ENCODE peak calls at places on chromosomes 4 and X, in seven cellular contexts. One of them, this sample, is unnamed.

GRCh38 chrX:12076046-12076445 is 62.2 kb upstream of the FRMPD4 start:
- DNase-seq in mucosa of gallbladder: no peak
- DNase-seq in activated T-helper 1 cell treated with anti-CD3 and anti-CD28 coated beads, Interleukin-12 subunit alpha, Interleukin-12 subunit beta, Interleukin-2, Interleukin-4 antibody, amounts not matched to agents 30 ng/mL and 10 ng/mL and 1 ng/mL, durations not matched to agents 14 hours and 24 hours and 36 hours: no peak
- DNase-seq in GM06990: no peak
- DNase-seq in colonic mucosa: no peak
- DNase-seq in fibroblast of lung: peak
- DNase-seq in OCI-LY7: no peak
- DNase-seq in this sample: no peak

GRCh38 chr4:169723207-169723606 is 34.5 kb downstream of the HPF1 start:
- DNase-seq in mucosa of gallbladder: no peak
- DNase-seq in fibroblast of lung: no peak
- DNase-seq in GM06990: no peak
- DNase-seq in colonic mucosa: no peak
- DNase-seq in activated T-helper 1 cell treated with anti-CD3 and anti-CD28 coated beads, Interleukin-12 subunit alpha, Interleukin-12 subunit beta, Interleukin-2, Interleukin-4 antibody, amounts not matched to agents 30 ng/mL and 10 ng/mL and 1 ng/mL, durations not matched to agents 14 hours and 24 hours and 36 hours: no peak
- DNase-seq in OCI-LY7: peak
- DNase-seq in this sample: no peak

GRCh38 chrX:67718926-67719325 is 175.1 kb downstream of the AR start:
- DNase-seq in fibroblast of lung: no peak
- DNase-seq in colonic mucosa: no peak
- DNase-seq in mucosa of gallbladder: no peak
- DNase-seq in activated T-helper 1 cell treated with anti-CD3 and anti-CD28 coated beads, Interleukin-12 subunit alpha, Interleukin-12 subunit beta, Interleukin-2, Interleukin-4 antibody, amounts not matched to agents 30 ng/mL and 10 ng/mL and 1 ng/mL, durations not matched to agents 14 hours and 24 hours and 36 hours: no peak
- DNase-seq in GM06990: no peak
- DNase-seq in OCI-LY7: no peak
- DNase-seq in this sample: no peak

GRCh38 chrX:119505945-119506344 is 37.7 kb downstream of the SLC25A5 start:
- DNase-seq in mucosa of gallbladder: peak
- DNase-seq in colonic mucosa: peak
- DNase-seq in activated T-helper 1 cell treated with anti-CD3 and anti-CD28 coated beads, Interleukin-12 subunit alpha, Interleukin-12 subunit beta, Interleukin-2, Interleukin-4 antibody, amounts not matched to agents 30 ng/mL and 10 ng/mL and 1 ng/mL, durations not matched to agents 14 hours and 24 hours and 36 hours: no peak
- DNase-seq in fibroblast of lung: no peak
- DNase-seq in GM06990: no peak
- DNase-seq in OCI-LY7: no peak
- DNase-seq in this sample: no peak

GRCh38 chr4:26263165-26263564 is 57.6 kb upstream of the RBPJ start:
- DNase-seq in GM06990: peak
- DNase-seq in colonic mucosa: peak
- DNase-seq in fibroblast of lung: no peak
- DNase-seq in activated T-helper 1 cell treated with anti-CD3 and anti-CD28 coated beads, Interleukin-12 subunit alpha, Interleukin-12 subunit beta, Interleukin-2, Interleukin-4 antibody, amounts not matched to agents 30 ng/mL and 10 ng/mL and 1 ng/mL, durations not matched to agents 14 hours and 24 hours and 36 hours: no peak
- DNase-seq in OCI-LY7: peak
- DNase-seq in mucosa of gallbladder: no peak
- DNase-seq in this sample: no peak

GRCh38 chr4:37991623-37992410 is 31.6 kb downstream of the PTTG2 start:
- DNase-seq in fibroblast of lung: no peak
- DNase-seq in OCI-LY7: no peak
- DNase-seq in GM06990: no peak
- DNase-seq in mucosa of gallbladder: no peak
- DNase-seq in activated T-helper 1 cell treated with anti-CD3 and anti-CD28 coated beads, Interleukin-12 subunit alpha, Interleukin-12 subunit beta, Interleukin-2, Interleukin-4 antibody, amounts not matched to agents 30 ng/mL and 10 ng/mL and 1 ng/mL, durations not matched to agents 14 hours and 24 hours and 36 hours: no peak
- DNase-seq in colonic mucosa: no peak
- DNase-seq in this sample: no peak

GRCh38 chr4:136650541-136651277 is 881.6 kb downstream of the PCDH18 start:
- DNase-seq in GM06990: no peak
- DNase-seq in mucosa of gallbladder: peak
- DNase-seq in colonic mucosa: no peak
- DNase-seq in OCI-LY7: no peak
- DNase-seq in fibroblast of lung: peak
- DNase-seq in activated T-helper 1 cell treated with anti-CD3 and anti-CD28 coated beads, Interleukin-12 subunit alpha, Interleukin-12 subunit beta, Interleukin-2, Interleukin-4 antibody, amounts not matched to agents 30 ng/mL and 10 ng/mL and 1 ng/mL, durations not matched to agents 14 hours and 24 hours and 36 hours: no peak
- DNase-seq in this sample: no peak

GRCh38 chr4:110742148-110742547 is 119.3 kb upstream of the PITX2 start:
- DNase-seq in mucosa of gallbladder: no peak
- DNase-seq in OCI-LY7: no peak
- DNase-seq in fibroblast of lung: peak
- DNase-seq in activated T-helper 1 cell treated with anti-CD3 and anti-CD28 coated beads, Interleukin-12 subunit alpha, Interleukin-12 subunit beta, Interleukin-2, Interleukin-4 antibody, amounts not matched to agents 30 ng/mL and 10 ng/mL and 1 ng/mL, durations not matched to agents 14 hours and 24 hours and 36 hours: no peak
- DNase-seq in colonic mucosa: no peak
- DNase-seq in GM06990: no peak
- DNase-seq in this sample: no peak

GRCh38 chr4:140996757-140997156 is 136.5 kb downstream of the RNF150 start:
- DNase-seq in fibroblast of lung: peak
- DNase-seq in mucosa of gallbladder: no peak
- DNase-seq in activated T-helper 1 cell treated with anti-CD3 and anti-CD28 coated beads, Interleukin-12 subunit alpha, Interleukin-12 subunit beta, Interleukin-2, Interleukin-4 antibody, amounts not matched to agents 30 ng/mL and 10 ng/mL and 1 ng/mL, durations not matched to agents 14 hours and 24 hours and 36 hours: no peak
- DNase-seq in GM06990: no peak
- DNase-seq in OCI-LY7: no peak
- DNase-seq in colonic mucosa: no peak
- DNase-seq in this sample: no peak

GRCh38 chr4:118352843-118353373 is at the start of gene PRSS12:
- DNase-seq in mucosa of gallbladder: peak
- DNase-seq in colonic mucosa: peak
- DNase-seq in fibroblast of lung: peak
- DNase-seq in activated T-helper 1 cell treated with anti-CD3 and anti-CD28 coated beads, Interleukin-12 subunit alpha, Interleukin-12 subunit beta, Interleukin-2, Interleukin-4 antibody, amounts not matched to agents 30 ng/mL and 10 ng/mL and 1 ng/mL, durations not matched to agents 14 hours and 24 hours and 36 hours: peak
- DNase-seq in GM06990: peak
- DNase-seq in OCI-LY7: no peak
- DNase-seq in this sample: peak

GRCh38 chrX:11619426-11619825 is 46.3 kb downstream of the ARHGAP6 start:
- DNase-seq in fibroblast of lung: peak
- DNase-seq in GM06990: no peak
- DNase-seq in mucosa of gallbladder: no peak
- DNase-seq in activated T-helper 1 cell treated with anti-CD3 and anti-CD28 coated beads, Interleukin-12 subunit alpha, Interleukin-12 subunit beta, Interleukin-2, Interleukin-4 antibody, amounts not matched to agents 30 ng/mL and 10 ng/mL and 1 ng/mL, durations not matched to agents 14 hours and 24 hours and 36 hours: no peak
- DNase-seq in colonic mucosa: no peak
- DNase-seq in OCI-LY7: no peak
- DNase-seq in this sample: no peak

GRCh38 chr4:115851918-115852766 is 738.7 kb upstream of the NDST4 start:
- DNase-seq in OCI-LY7: peak
- DNase-seq in mucosa of gallbladder: peak
- DNase-seq in GM06990: peak
- DNase-seq in fibroblast of lung: peak
- DNase-seq in colonic mucosa: peak
- DNase-seq in activated T-helper 1 cell treated with anti-CD3 and anti-CD28 coated beads, Interleukin-12 subunit alpha, Interleukin-12 subunit beta, Interleukin-2, Interleukin-4 antibody, amounts not matched to agents 30 ng/mL and 10 ng/mL and 1 ng/mL, durations not matched to agents 14 hours and 24 hours and 36 hours: no peak
- DNase-seq in this sample: no peak

GRCh38 chr4:170538821-170539473 is 449.2 kb upstream of the AADAT start:
- DNase-seq in GM06990: no peak
- DNase-seq in OCI-LY7: no peak
- DNase-seq in colonic mucosa: no peak
- DNase-seq in activated T-helper 1 cell treated with anti-CD3 and anti-CD28 coated beads, Interleukin-12 subunit alpha, Interleukin-12 subunit beta, Interleukin-2, Interleukin-4 antibody, amounts not matched to agents 30 ng/mL and 10 ng/mL and 1 ng/mL, durations not matched to agents 14 hours and 24 hours and 36 hours: no peak
- DNase-seq in fibroblast of lung: no peak
- DNase-seq in mucosa of gallbladder: no peak
- DNase-seq in this sample: no peak

GRCh38 chr4:10962246-10962645 is 277.7 kb upstream of the CLNK start:
- DNase-seq in activated T-helper 1 cell treated with anti-CD3 and anti-CD28 coated beads, Interleukin-12 subunit alpha, Interleukin-12 subunit beta, Interleukin-2, Interleukin-4 antibody, amounts not matched to agents 30 ng/mL and 10 ng/mL and 1 ng/mL, durations not matched to agents 14 hours and 24 hours and 36 hours: no peak
- DNase-seq in OCI-LY7: no peak
- DNase-seq in colonic mucosa: no peak
- DNase-seq in GM06990: no peak
- DNase-seq in fibroblast of lung: no peak
- DNase-seq in mucosa of gallbladder: no peak
- DNase-seq in this sample: no peak

GRCh38 chr4:161252520-161253141 is 911.2 kb downstream of the FSTL5 start:
- DNase-seq in GM06990: no peak
- DNase-seq in OCI-LY7: peak
- DNase-seq in fibroblast of lung: peak
- DNase-seq in colonic mucosa: no peak
- DNase-seq in activated T-helper 1 cell treated with anti-CD3 and anti-CD28 coated beads, Interleukin-12 subunit alpha, Interleukin-12 subunit beta, Interleukin-2, Interleukin-4 antibody, amounts not matched to agents 30 ng/mL and 10 ng/mL and 1 ng/mL, durations not matched to agents 14 hours and 24 hours and 36 hours: no peak
- DNase-seq in mucosa of gallbladder: no peak
- DNase-seq in this sample: no peak

GRCh38 chr4:24742335-24742734 is 53.0 kb upstream of the SOD3 start:
- DNase-seq in activated T-helper 1 cell treated with anti-CD3 and anti-CD28 coated beads, Interleukin-12 subunit alpha, Interleukin-12 subunit beta, Interleukin-2, Interleukin-4 antibody, amounts not matched to agents 30 ng/mL and 10 ng/mL and 1 ng/mL, durations not matched to agents 14 hours and 24 hours and 36 hours: no peak
- DNase-seq in mucosa of gallbladder: no peak
- DNase-seq in OCI-LY7: no peak
- DNase-seq in colonic mucosa: no peak
- DNase-seq in GM06990: no peak
- DNase-seq in fibroblast of lung: no peak
- DNase-seq in this sample: no peak

GRCh38 chr4:183515411-183515810 is 10.6 kb downstream of the ING2 start:
- DNase-seq in OCI-LY7: no peak
- DNase-seq in GM06990: no peak
- DNase-seq in activated T-helper 1 cell treated with anti-CD3 and anti-CD28 coated beads, Interleukin-12 subunit alpha, Interleukin-12 subunit beta, Interleukin-2, Interleukin-4 antibody, amounts not matched to agents 30 ng/mL and 10 ng/mL and 1 ng/mL, durations not matched to agents 14 hours and 24 hours and 36 hours: no peak
- DNase-seq in colonic mucosa: no peak
- DNase-seq in mucosa of gallbladder: no peak
- DNase-seq in fibroblast of lung: peak
- DNase-seq in this sample: no peak

GRCh38 chrX:39327255-39327654 is 526.0 kb downstream of the MID1IP1 start:
- DNase-seq in GM06990: no peak
- DNase-seq in activated T-helper 1 cell treated with anti-CD3 and anti-CD28 coated beads, Interleukin-12 subunit alpha, Interleukin-12 subunit beta, Interleukin-2, Interleukin-4 antibody, amounts not matched to agents 30 ng/mL and 10 ng/mL and 1 ng/mL, durations not matched to agents 14 hours and 24 hours and 36 hours: no peak
- DNase-seq in OCI-LY7: no peak
- DNase-seq in fibroblast of lung: no peak
- DNase-seq in mucosa of gallbladder: no peak
- DNase-seq in colonic mucosa: no peak
- DNase-seq in this sample: no peak

GRCh38 chr4:81635747-81636146 is 164.0 kb upstream of the RASGEF1B start:
- DNase-seq in mucosa of gallbladder: peak
- DNase-seq in activated T-helper 1 cell treated with anti-CD3 and anti-CD28 coated beads, Interleukin-12 subunit alpha, Interleukin-12 subunit beta, Interleukin-2, Interleukin-4 antibody, amounts not matched to agents 30 ng/mL and 10 ng/mL and 1 ng/mL, durations not matched to agents 14 hours and 24 hours and 36 hours: no peak
- DNase-seq in OCI-LY7: peak
- DNase-seq in GM06990: peak
- DNase-seq in colonic mucosa: peak
- DNase-seq in fibroblast of lung: no peak
- DNase-seq in this sample: no peak

GRCh38 chr4:188958346-188958745 is 819.1 kb downstream of the TRIML1 start:
- DNase-seq in GM06990: no peak
- DNase-seq in colonic mucosa: no peak
- DNase-seq in fibroblast of lung: no peak
- DNase-seq in mucosa of gallbladder: no peak
- DNase-seq in OCI-LY7: no peak
- DNase-seq in activated T-helper 1 cell treated with anti-CD3 and anti-CD28 coated beads, Interleukin-12 subunit alpha, Interleukin-12 subunit beta, Interleukin-2, Interleukin-4 antibody, amounts not matched to agents 30 ng/mL and 10 ng/mL and 1 ng/mL, durations not matched to agents 14 hours and 24 hours and 36 hours: no peak
- DNase-seq in this sample: no peak

GRCh38 chrX:55907968-55908607 is 190.5 kb downstream of the RRAGB start:
- DNase-seq in GM06990: peak
- DNase-seq in fibroblast of lung: peak
- DNase-seq in activated T-helper 1 cell treated with anti-CD3 and anti-CD28 coated beads, Interleukin-12 subunit alpha, Interleukin-12 subunit beta, Interleukin-2, Interleukin-4 antibody, amounts not matched to agents 30 ng/mL and 10 ng/mL and 1 ng/mL, durations not matched to agents 14 hours and 24 hours and 36 hours: peak
- DNase-seq in mucosa of gallbladder: peak
- DNase-seq in colonic mucosa: peak
- DNase-seq in OCI-LY7: no peak
- DNase-seq in this sample: no peak

GRCh38 chr4:71074452-71075299 is 81.2 kb downstream of the DCK start:
- DNase-seq in GM06990: no peak
- DNase-seq in mucosa of gallbladder: no peak
- DNase-seq in activated T-helper 1 cell treated with anti-CD3 and anti-CD28 coated beads, Interleukin-12 subunit alpha, Interleukin-12 subunit beta, Interleukin-2, Interleukin-4 antibody, amounts not matched to agents 30 ng/mL and 10 ng/mL and 1 ng/mL, durations not matched to agents 14 hours and 24 hours and 36 hours: no peak
- DNase-seq in colonic mucosa: peak
- DNase-seq in OCI-LY7: no peak
- DNase-seq in fibroblast of lung: no peak
- DNase-seq in this sample: no peak

GRCh38 chr4:107913283-107913899 is 18.0 kb upstream of the CYP2U1 start:
- DNase-seq in fibroblast of lung: peak
- DNase-seq in GM06990: peak
- DNase-seq in colonic mucosa: peak
- DNase-seq in OCI-LY7: peak
- DNase-seq in activated T-helper 1 cell treated with anti-CD3 and anti-CD28 coated beads, Interleukin-12 subunit alpha, Interleukin-12 subunit beta, Interleukin-2, Interleukin-4 antibody, amounts not matched to agents 30 ng/mL and 10 ng/mL and 1 ng/mL, durations not matched to agents 14 hours and 24 hours and 36 hours: peak
- DNase-seq in mucosa of gallbladder: peak
- DNase-seq in this sample: peak

GRCh38 chr4:118981839-118982381 is 93.3 kb downstream of the SYNPO2 start:
- DNase-seq in activated T-helper 1 cell treated with anti-CD3 and anti-CD28 coated beads, Interleukin-12 subunit alpha, Interleukin-12 subunit beta, Interleukin-2, Interleukin-4 antibody, amounts not matched to agents 30 ng/mL and 10 ng/mL and 1 ng/mL, durations not matched to agents 14 hours and 24 hours and 36 hours: peak
- DNase-seq in mucosa of gallbladder: peak
- DNase-seq in OCI-LY7: peak
- DNase-seq in GM06990: no peak
- DNase-seq in fibroblast of lung: peak
- DNase-seq in colonic mucosa: peak
- DNase-seq in this sample: peak

GRCh38 chr4:78517050-78517652 is 34.4 kb upstream of the ANXA3 start:
- DNase-seq in mucosa of gallbladder: no peak
- DNase-seq in OCI-LY7: peak
- DNase-seq in fibroblast of lung: peak
- DNase-seq in activated T-helper 1 cell treated with anti-CD3 and anti-CD28 coated beads, Interleukin-12 subunit alpha, Interleukin-12 subunit beta, Interleukin-2, Interleukin-4 antibody, amounts not matched to agents 30 ng/mL and 10 ng/mL and 1 ng/mL, durations not matched to agents 14 hours and 24 hours and 36 hours: no peak
- DNase-seq in colonic mucosa: no peak
- DNase-seq in GM06990: no peak
- DNase-seq in this sample: no peak

GRCh38 chrX:75156537-75156945 is 458 bp upstream of the ABCB7 start:
- DNase-seq in colonic mucosa: no peak
- DNase-seq in GM06990: no peak
- DNase-seq in OCI-LY7: no peak
- DNase-seq in mucosa of gallbladder: no peak
- DNase-seq in fibroblast of lung: peak
- DNase-seq in activated T-helper 1 cell treated with anti-CD3 and anti-CD28 coated beads, Interleukin-12 subunit alpha, Interleukin-12 subunit beta, Interleukin-2, Interleukin-4 antibody, amounts not matched to agents 30 ng/mL and 10 ng/mL and 1 ng/mL, durations not matched to agents 14 hours and 24 hours and 36 hours: no peak
- DNase-seq in this sample: no peak